ENCODE peak calls at places on chromosomes 4 and X, in four cellular contexts. O is activated T-helper 1 cell treated with anti-CD3 and anti-CD28 coated beads, Interleukin-12 subunit alpha, Interleukin-12 subunit beta, Interleukin-2, Interleukin-4 antibody, amounts not matched to agents 30 ng/mL and 10 ng/mL and 1 ng/mL, durations not matched to agents 14 hours and 24 hours and 36 hours; V is immature natural killer cell; Z is fibroblast of mammary gland. M is an unnamed sample.

GRCh38 chrX:20352935-20353336 is 86.2 kb upstream of the RPS6KA3 start:
- DNase-seq in O (no peak), V (no peak), Z (no peak), M (no peak)

GRCh38 chr4:30755306-30755705 is 35.1 kb downstream of the PCDH7 start:
- DNase-seq in O (no peak), V (no peak), Z (no peak), M (no peak)

GRCh38 chr4:10104211-10104990 is 12.2 kb downstream of the WDR1 start:
- DNase-seq in O (no peak), V (no peak), Z (no peak), M (no peak)

GRCh38 chr4:55284331-55284730 is 61.7 kb upstream of the SRD5A3 start:
- DNase-seq in O (no peak), V (no peak), Z (no peak), M (no peak)

GRCh38 chr4:147285751-147286150 is 195.1 kb upstream of the EDNRA start:
- DNase-seq in O (no peak), V (no peak), Z (peak; percentile 39), M (no peak)

GRCh38 chr4:1406946-1407656 is 859 bp upstream of the NKX1-1 start:
- DNase-seq in O (no peak), V (no peak), Z (no peak), M (no peak)

GRCh38 chr4:67288964-67289363 is 256.3 kb downstream of the CENPC start:
- DNase-seq in O (no peak), V (no peak), Z (peak; percentile 0), M (no peak)

GRCh38 chr4:57040510-57040909 is 61.8 kb downstream of the POLR2B start:
- DNase-seq in O (no peak), V (no peak), Z (no peak), M (no peak)

GRCh38 chr4:2256781-2257191 is 5.1 kb downstream of the MXD4 start:
- DNase-seq in O (no peak), V (no peak), Z (peak; percentile 50), M (peak; percentile 19)

GRCh38 chrX:54044877-54045328 is 630 bp upstream of the PHF8 start:
- DNase-seq in O (no peak), V (no peak), Z (no peak), M (no peak)

GRCh38 chr4:8135666-8136065 is 22.9 kb downstream of the ABLIM2 start:
- DNase-seq in O (no peak), V (no peak), Z (no peak), M (no peak)

GRCh38 chr4:38562751-38563198 is 101.2 kb upstream of the KLF3 start:
- DNase-seq in O (no peak), V (no peak), Z (peak; percentile 6), M (peak; percentile 33)

GRCh38 chr4:141464366-141464765 is 172.0 kb upstream of the IL15 start:
- DNase-seq in O (no peak), V (no peak), Z (no peak), M (no peak)

GRCh38 chr4:1398686-1399507 is 7.3 kb downstream of the NKX1-1 start:
- DNase-seq in O (no peak), V (no peak), Z (no peak), M (no peak)

GRCh38 chrX:41382699-41383645 is 49.0 kb downstream of the DDX3X start:
- DNase-seq in O (peak; percentile 15), V (no peak), Z (peak; percentile 83), M (peak; percentile 25)

GRCh38 chr4:70901607-70901983 is 574 bp upstream of the MOB1B start:
- DNase-seq in O (no peak), V (no peak), Z (no peak), M (no peak)

GRCh38 chr4:26468283-26468949 is 21.9 kb downstream of the CCKAR start:
- DNase-seq in O (no peak), V (no peak), Z (no peak), M (no peak)

GRCh38 chr4:78518551-78518950 is 33.0 kb upstream of the ANXA3 start:
- DNase-seq in O (no peak), V (no peak), Z (no peak), M (no peak)

GRCh38 chr4:52204921-52205320 is 153.8 kb downstream of the SPATA18 start:
- DNase-seq in O (no peak), V (no peak), Z (no peak), M (no peak)

GRCh38 chr4:141569141-141569540 is 67.2 kb upstream of the IL15 start:
- DNase-seq in O (no peak), V (no peak), Z (peak; percentile 20), M (no peak)

M was measured in transverse colon.